ENCODE peak calls at places on chromosomes 16 and 17, in four cellular contexts. E is GM12878, Q is HepG2, D is H1. K is an unnamed sample.

GRCh38 chr16:50627419-50627818 is 53.7 kb downstream of the SNX20 start:
- DNase-seq in E (no peak), Q (no peak), D (peak; percentile 58), K (no peak)

GRCh38 chr17:36148559-36149295 is 27.7 kb downstream of the TBC1D3B start:
- DNase-seq in E (peak; percentile 57), Q (peak; percentile 28), D (peak; percentile 76), K (peak; percentile 85)

GRCh38 chr17:76240461-76241204 is at the start of gene RNF157:
- DNase-seq in E (no peak), Q (peak; percentile 17), D (peak; percentile 82), K (peak; percentile 78)

GRCh38 chr16:58057126-58057525 is 31.6 kb downstream of the MMP15 start:
- DNase-seq in E (no peak), Q (no peak), D (no peak), K (no peak)

GRCh38 chr17:59804910-59805381 is 87.8 kb downstream of the TUBD1 start:
- DNase-seq in E (no peak), Q (no peak), D (no peak), K (peak; percentile 31)

GRCh38 chr17:36686123-36686669 is 84.8 kb downstream of the MRM1 start:
- DNase-seq in E (no peak), Q (no peak), D (no peak), K (no peak)

GRCh38 chr16:69131749-69132423 is 502 bp downstream of the CHTF8 start:
- DNase-seq in E (peak; percentile 24), Q (peak; percentile 79), D (peak; percentile 90), K (peak; percentile 93)

GRCh38 chr17:76869878-76870714 is 1.9 kb downstream of the MGAT5B start:
- DNase-seq in E (no peak), Q (no peak), D (peak; percentile 75), K (peak; percentile 61)

GRCh38 chr16:67177743-67178699 is 5.7 kb downstream of the MATCAP1 start:
- DNase-seq in E (no peak), Q (peak; percentile 65), D (peak; percentile 86), K (peak; percentile 70)

GRCh38 chr17:28532063-28532960 is 20.1 kb downstream of the UNC119 start:
- DNase-seq in E (no peak), Q (no peak), D (no peak), K (no peak)

GRCh38 chr17:38421871-38422819 is 6.1 kb upstream of the ARHGAP23 start:
- DNase-seq in E (no peak), Q (no peak), D (no peak), K (no peak)

DNA sequence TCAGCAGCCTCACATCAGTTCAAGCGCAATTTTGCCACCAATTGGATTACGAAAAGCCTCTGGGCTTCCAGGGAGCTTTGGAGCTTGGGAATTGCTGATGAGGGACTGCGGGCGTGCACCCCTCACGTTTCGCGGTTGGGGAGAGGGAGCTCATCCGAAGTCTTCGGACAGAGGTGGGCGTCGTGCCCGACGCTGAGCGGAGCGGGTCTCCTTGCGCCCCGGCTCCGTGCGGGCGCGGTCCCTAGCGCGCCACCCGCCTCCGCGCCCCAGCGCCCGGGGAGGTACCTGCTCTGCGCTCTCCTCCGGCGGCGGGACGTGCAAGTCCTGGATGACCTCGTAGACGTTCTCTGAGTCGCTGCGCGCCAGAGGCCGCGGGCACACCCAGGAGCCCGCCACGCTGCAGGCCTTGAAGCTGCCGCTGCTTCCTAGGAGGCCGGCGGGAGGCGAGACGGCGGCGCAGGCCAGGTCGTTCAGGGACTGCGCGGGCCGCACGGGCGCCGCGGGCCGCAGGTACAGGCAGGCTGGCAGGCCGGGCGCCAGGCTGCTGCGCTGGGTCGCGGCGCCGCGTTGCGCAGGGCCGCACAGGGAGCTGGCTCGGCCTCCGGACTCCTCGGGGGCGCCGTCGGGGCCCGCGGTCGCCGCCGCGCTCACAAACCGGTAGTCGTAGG is 3.2 kb downstream of the ARHGAP27 start:
- DNase-seq in E (no peak), Q (no peak), D (peak; percentile 77), K (no peak)
- TF ChIP-seq BRCA1 in E (no peak), Q (no peak), D (no peak), K (no peak)

GRCh38 chr16:88003736-88004135 is 52.5 kb downstream of the BANP start:
- DNase-seq in E (no peak), Q (no peak), D (no peak), K (no peak)
- TF ChIP-seq CHD2 in E (no peak), Q (no peak), D (no peak), K (no peak)

DNA sequence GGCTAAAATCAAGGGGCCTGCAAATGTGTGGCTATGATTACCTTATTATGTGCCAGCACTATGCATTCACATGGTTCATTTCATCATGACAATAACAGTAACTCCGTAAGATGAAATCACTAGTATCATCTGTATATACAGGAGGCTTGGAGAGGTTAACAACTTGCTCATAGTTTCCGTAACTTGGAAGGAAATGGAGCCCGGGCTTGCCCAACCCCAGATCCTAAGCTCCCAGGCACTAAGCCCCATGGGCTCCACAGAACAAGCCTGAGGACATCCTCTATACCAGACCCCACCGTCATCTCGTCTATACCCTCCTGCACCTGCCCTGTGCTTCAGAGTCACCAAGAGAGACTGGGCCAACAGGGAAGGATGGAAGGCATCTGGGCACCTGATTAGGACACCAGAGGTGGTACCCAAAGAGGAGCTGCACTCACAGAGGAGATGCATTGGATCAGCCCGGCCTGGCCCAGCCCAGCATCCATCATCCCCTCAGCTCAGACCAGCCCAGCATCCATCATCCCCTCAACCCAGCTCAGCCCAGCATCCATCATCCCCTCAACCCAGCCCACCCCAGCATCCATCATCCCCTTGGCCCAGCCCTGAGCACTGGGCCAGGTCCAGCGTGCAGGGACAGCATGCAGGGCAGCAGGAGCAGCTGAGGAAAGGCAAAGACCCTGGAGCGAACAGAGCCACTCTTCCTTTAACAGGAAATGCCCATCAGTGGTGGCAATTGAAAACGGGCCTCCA is 28.5 kb downstream of the NSMCE1 start:
- DNase-seq in E (no peak), Q (no peak), D (no peak), K (no peak)
- TF ChIP-seq BRCA1 in E (no peak), Q (no peak), D (no peak), K (no peak)

DNA sequence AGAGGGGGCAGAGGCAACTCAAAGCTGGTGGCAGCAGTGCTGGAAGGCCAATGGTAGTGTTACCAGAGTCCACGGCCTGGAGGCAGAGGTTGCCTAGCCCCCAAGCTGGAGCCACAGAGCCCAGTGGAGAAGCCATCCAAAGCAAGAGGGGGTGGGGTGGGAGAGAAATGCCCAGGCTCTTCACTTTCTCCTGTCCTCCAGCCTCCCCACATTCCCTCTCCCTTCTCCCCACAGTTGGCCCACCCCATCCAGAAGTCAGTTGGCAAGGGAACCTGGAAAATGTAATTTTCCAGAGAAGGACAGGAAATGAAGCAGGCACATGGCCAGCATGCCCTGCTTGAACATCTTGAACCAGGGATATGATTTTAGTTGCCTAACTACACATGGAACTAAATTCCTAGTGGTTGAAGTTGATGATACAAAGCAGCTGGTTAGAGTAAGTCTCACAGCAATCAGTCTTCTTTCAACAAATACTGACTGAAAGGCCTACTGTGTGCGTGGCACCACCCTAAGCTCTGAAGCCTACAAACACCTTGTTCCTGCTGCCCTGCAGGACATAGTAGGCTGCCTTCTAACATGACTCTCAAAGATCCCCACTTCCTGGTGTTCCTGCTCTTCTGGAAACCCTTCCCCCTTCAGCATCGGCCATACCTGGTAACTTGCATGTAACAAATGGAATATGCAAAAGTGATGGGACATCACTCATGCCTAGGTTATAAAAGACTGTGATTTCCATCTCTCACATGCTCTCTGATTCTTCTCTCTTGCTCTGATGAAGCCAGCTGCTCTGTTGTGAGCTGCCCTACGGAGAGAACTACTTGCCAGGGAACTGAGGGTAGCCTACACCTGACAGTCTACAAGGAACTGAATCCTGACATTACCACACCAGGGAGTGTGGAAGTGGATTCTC is 73.1 kb upstream of the IRX6 start:
- DNase-seq in E (no peak), Q (no peak), D (no peak), K (no peak)
- TF ChIP-seq CHD2 in E (no peak), Q (no peak), D (no peak), K (no peak)

DNA sequence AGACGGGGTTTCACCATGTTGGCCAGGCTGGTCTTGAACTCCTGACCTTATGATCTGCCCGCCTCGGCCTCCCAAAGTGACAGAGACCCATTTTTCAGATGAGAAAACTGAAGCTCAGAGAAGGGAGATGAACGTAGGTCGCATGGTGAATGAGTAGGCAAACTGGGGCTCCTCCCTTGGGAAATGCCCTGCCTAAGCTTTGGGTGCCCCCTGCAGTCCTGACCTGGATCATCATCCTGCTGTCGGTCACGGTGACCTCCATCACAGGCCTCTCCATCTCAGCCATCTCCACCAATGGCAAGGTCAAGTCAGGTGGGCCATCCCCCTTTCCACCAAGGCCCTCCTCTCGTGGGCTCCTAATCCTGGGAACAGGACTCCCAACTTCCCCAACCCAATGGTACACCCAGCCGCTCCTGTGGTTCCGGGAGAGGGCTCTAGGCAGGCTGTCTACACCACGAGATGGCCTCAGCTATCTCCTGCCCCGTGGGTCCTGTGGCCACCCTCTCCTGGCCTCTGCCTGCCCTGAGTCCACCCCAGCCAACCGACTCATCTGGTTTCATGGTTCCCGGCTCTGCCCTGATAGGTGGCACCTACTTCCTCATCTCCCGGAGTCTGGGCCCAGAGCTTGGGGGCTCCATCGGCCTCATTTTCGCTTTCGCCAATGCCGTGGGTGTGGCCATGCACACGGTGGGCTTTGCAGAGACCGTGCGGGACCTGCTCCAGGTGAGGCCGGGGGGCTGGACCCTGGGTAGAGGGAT is 4.7 kb downstream of the SLC12A3 start:
- DNase-seq in E (no peak), Q (peak; percentile 77), D (peak; percentile 67), K (peak; percentile 81)
- TF ChIP-seq BRCA1 in E (no peak), Q (no peak), D (no peak), K (no peak)

DNA sequence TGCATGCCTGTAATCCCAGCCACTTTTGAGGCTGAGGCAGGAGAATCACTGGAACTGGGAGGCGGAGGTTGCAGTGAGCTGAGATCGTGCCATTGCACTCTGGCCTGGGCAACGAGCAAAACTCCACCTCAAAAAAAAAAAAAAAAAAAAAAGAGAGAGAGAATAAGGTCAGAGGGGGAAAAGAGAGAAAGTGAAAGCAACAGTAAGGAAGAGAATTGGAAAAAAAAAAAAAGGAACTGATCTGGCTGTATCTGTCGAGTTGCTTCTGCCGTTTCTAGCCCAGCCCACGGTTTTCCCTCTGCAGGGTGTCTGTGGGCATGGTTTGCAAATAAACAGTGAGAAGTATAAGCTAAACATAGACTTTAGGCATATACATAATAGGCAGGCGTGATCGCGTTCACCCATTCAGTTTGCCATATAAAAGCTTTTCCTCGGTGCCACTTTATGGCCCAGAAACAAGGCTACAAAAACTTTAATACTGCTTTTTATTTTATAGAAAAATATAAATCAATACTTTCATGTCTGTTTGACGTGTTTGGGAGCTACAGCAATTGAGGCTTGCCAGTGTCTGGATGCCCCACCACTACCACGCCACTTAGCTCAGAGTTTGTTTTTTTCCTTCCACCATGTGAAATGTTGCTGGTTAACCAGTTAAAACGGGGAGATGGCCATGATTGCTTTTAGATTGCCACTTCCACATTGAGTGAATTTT is 436.7 kb downstream of the MAF start:
- DNase-seq in E (no peak), Q (no peak), D (no peak), K (no peak)
- TF ChIP-seq CHD2 in E (no peak), Q (no peak), D (no peak), K (no peak)

DNA sequence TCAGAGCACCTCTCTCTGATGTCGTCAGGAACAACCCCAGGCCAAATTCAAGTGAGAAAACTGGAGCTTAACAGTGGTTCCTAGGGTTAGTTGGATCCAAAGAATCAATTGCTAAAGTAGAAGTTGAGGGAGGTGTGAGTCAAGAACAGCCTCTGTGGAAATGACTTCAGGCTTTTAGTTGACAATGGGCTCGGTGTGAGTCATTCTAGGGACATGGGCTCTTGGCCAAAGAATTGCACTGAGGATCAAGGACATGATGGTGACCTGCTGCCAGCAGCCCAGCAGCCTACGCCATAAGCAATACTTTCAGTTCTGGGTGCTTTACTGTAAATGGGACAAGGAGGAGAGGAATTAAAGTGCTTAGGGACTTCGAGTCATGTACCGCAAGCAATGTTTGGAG is 32.1 kb upstream of the SMURF2 start:
- DNase-seq in E (no peak), Q (peak; percentile 98), D (no peak), K (no peak)
- TF ChIP-seq BRCA1 in E (no peak), Q (no peak), D (no peak), K (no peak)

K was measured in K562.